ENCODE peak calls at places on chromosomes 4 and X, in seven cellular contexts. K is WTC11, X is OCI-LY7, D is esophagus squamous epithelium, V is activated B cell treated with CpG ODN at 0.5 μM for 24 hours, S is right lobe of liver, T is ovary. G is an unnamed sample.

GRCh38 chr4:109994415-109994827 is 81.7 kb downstream of the EGF start:
- DNase-seq in K (no peak), S (no peak), V (no peak), D (no peak), X (peak), T (no peak), G (no peak)

GRCh38 chrX:129872524-129872923 is 28.8 kb upstream of the ZDHHC9 start:
- DNase-seq in V (no peak), T (no peak), X (no peak), D (no peak), S (no peak), K (no peak), G (no peak)

GRCh38 chrX:20265221-20265725 is 1.4 kb downstream of the RPS6KA3 start:
- DNase-seq in V (peak), X (peak), T (peak), D (no peak), K (peak), S (peak), G (peak)

GRCh38 chrX:84721416-84721815 is 219.2 kb upstream of the HDX start:
- DNase-seq in V (no peak), X (no peak), D (no peak), T (no peak), K (no peak), S (no peak), G (no peak)

GRCh38 chr4:11774346-11774745 is 345.7 kb upstream of the HS3ST1 start:
- DNase-seq in T (no peak), S (no peak), X (no peak), D (no peak), V (no peak), K (no peak), G (peak)

GRCh38 chr4:15400911-15401671 is 26.7 kb upstream of the C1QTNF7 start:
- DNase-seq in D (no peak), V (no peak), X (no peak), T (peak), K (no peak), S (peak), G (peak)

GRCh38 chrX:120380699-120381098 is 18.8 kb downstream of the ATP1B4 start:
- DNase-seq in X (peak), V (no peak), K (no peak), D (no peak), T (no peak), S (no peak), G (peak)

GRCh38 chrX:86714441-86714840 is 566.2 kb downstream of the DACH2 start:
- DNase-seq in V (no peak), S (no peak), D (no peak), X (no peak), K (no peak), T (no peak), G (no peak)

GRCh38 chrX:115344885-115345653 is 55.6 kb downstream of the LUZP4 start:
- DNase-seq in V (no peak), S (peak), T (peak), D (peak), X (no peak), K (peak), G (peak)

GRCh38 chr4:3257691-3258482 is 8.9 kb downstream of the MSANTD1 start:
- DNase-seq in T (no peak), V (peak), K (peak), D (no peak), S (no peak), X (no peak), G (peak)

GRCh38 chrX:12814434-12814833 is 23.2 kb downstream of the PRPS2 start:
- DNase-seq in S (no peak), X (peak), T (no peak), V (no peak), K (peak), D (no peak), G (peak)
- TF ChIP-seq CTCF in S (peak), X (peak), T (no peak), V (no peak), K (peak), D (peak), G (peak)

GRCh38 chr4:121535351-121535750 is 154.5 kb upstream of the QRFPR start:
- DNase-seq in D (no peak), T (no peak), X (no peak), K (no peak), S (no peak), V (no peak), G (no peak)
- TF ChIP-seq CTCF in D (no peak), T (no peak), X (no peak), K (no peak), S (no peak), V (no peak), G (no peak)

GRCh38 chrX:134908235-134908834 is 82.5 kb upstream of the SMIM10 start:
- DNase-seq in V (no peak), K (no peak), X (peak), D (no peak), S (no peak), T (no peak), G (peak)
- TF ChIP-seq CTCF in V (no peak), K (no peak), X (peak), D (no peak), S (no peak), T (no peak), G (no peak)

GRCh38 chr4:25863347-25863784 is 578 bp upstream of the SEL1L3 start:
- DNase-seq in X (peak), V (no peak), D (no peak), K (peak), S (peak), T (no peak), G (no peak)
- TF ChIP-seq CTCF in X (peak), V (no peak), D (no peak), K (peak), S (peak), T (no peak), G (peak)

GRCh38 chrX:138037548-138037947 is 471.6 kb downstream of the ZIC3 start:
- DNase-seq in T (no peak), K (no peak), D (no peak), V (no peak), S (no peak), X (no peak), G (no peak)

GRCh38 chrX:138031715-138032114 is 465.8 kb downstream of the ZIC3 start:
- DNase-seq in K (no peak), D (no peak), X (no peak), S (no peak), V (no peak), T (no peak), G (no peak)

DNA sequence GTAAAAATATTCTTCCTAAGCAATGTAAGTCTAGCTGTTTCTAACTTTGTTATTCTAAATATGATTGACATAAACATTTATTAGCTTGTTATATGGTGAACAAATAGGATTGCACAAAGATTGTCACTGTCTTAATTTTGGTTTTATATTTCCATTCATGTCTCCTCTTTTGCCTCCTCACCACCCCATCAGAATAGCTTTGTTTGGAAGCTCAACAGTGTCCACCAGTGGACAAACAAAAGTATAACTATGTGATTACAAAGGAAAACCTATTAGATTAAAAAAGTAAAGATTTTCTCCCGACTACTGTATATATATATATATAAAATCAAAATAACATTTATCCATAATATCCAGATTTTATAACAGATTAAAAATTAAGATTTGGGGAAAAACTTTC is 468.2 kb downstream of the ZIC3 start:
- DNase-seq in T (no peak), S (no peak), K (no peak), X (no peak), D (no peak), V (no peak), G (no peak)
- TF ChIP-seq CTCF in T (no peak), S (peak), K (no peak), X (peak), D (no peak), V (no peak), G (no peak)

GRCh38 chr4:81684357-81684756 is 212.7 kb upstream of the RASGEF1B start:
- DNase-seq in K (no peak), T (no peak), V (no peak), X (no peak), S (peak), D (no peak), G (no peak)

GRCh38 chr4:81685105-81685504 is 213.4 kb upstream of the RASGEF1B start:
- DNase-seq in X (no peak), S (no peak), D (no peak), K (no peak), T (no peak), V (no peak), G (peak)

GRCh38 chr4:81687470-81687869 is 215.8 kb upstream of the RASGEF1B start:
- DNase-seq in V (no peak), K (no peak), T (no peak), S (no peak), D (no peak), X (no peak), G (no peak)

GRCh38 chr4:81690871-81691270 is 219.2 kb upstream of the RASGEF1B start:
- DNase-seq in T (no peak), V (no peak), K (no peak), X (peak), D (no peak), S (no peak), G (no peak)

GRCh38 chr4:81688085-81688484 is 216.4 kb upstream of the RASGEF1B start:
- DNase-seq in T (no peak), D (no peak), S (no peak), X (peak), K (no peak), V (no peak), G (peak)
- TF ChIP-seq CTCF in T (no peak), D (no peak), S (peak), X (peak), K (no peak), V (no peak), G (no peak)

GRCh38 chrX:68462653-68463052 is 29.4 kb upstream of the OPHN1 start:
- DNase-seq in V (no peak), X (peak), S (no peak), T (no peak), K (peak), D (no peak), G (peak)
- TF ChIP-seq CTCF in V (no peak), X (peak), S (peak), T (peak), K (peak), D (peak), G (peak)

G was measured in cardiac fibroblast.